ENCODE peak calls at places on chromosomes 5 and 9, in five cellular contexts. B is omental fat pad, F is GM12878, D is cardiac muscle cell, W is fibroblast of pulmonary artery. C is an unnamed sample.

GRCh38 chr5:152367554-152367953 is 37.5 kb downstream of the NMUR2 start:
- DNase-seq in D (no peak), F (no peak), B (no peak), W (no peak), C (no peak)

GRCh38 chr5:65611524-65611923 is 12.6 kb downstream of the TRIM23 start:
- DNase-seq in F (no peak), W (no peak), D (no peak), B (no peak), C (no peak)

GRCh38 chr9:8489845-8490244 is 690.3 kb upstream of the DMAC1 start:
- DNase-seq in B (no peak), W (no peak), F (no peak), D (no peak), C (no peak)

GRCh38 chr5:38800515-38800914 is 45.3 kb upstream of the OSMR start:
- DNase-seq in F (no peak), W (no peak), B (no peak), D (no peak), C (no peak)

GRCh38 chr9:94746541-94747505 is 20.3 kb downstream of the AOPEP start:
- DNase-seq in B (no peak), F (no peak), D (no peak), W (no peak), C (no peak)

GRCh38 chr5:61280766-61281427 is 51.2 kb upstream of the ZSWIM6 start:
- DNase-seq in B (no peak), F (no peak), W (no peak), D (no peak), C (no peak)

GRCh38 chr9:113129466-113129865 is 21.3 kb upstream of the SLC31A2 start:
- DNase-seq in F (no peak), B (no peak), W (no peak), D (no peak), C (no peak)

GRCh38 chr5:118611332-118611945 is 376.9 kb downstream of the DTWD2 start:
- DNase-seq in W (peak), B (no peak), F (no peak), D (peak), C (peak)

GRCh38 chr5:61525573-61526142 is 193.6 kb downstream of the ZSWIM6 start:
- DNase-seq in F (no peak), D (no peak), W (peak), B (no peak), C (no peak)

GRCh38 chr5:11815916-11816315 is 88.3 kb downstream of the CTNND2 start:
- DNase-seq in B (no peak), D (no peak), W (no peak), F (no peak), C (no peak)
- TF ChIP-seq CTCF in B (no peak), D (no peak), W (no peak), F (no peak), C (no peak)

DNA sequence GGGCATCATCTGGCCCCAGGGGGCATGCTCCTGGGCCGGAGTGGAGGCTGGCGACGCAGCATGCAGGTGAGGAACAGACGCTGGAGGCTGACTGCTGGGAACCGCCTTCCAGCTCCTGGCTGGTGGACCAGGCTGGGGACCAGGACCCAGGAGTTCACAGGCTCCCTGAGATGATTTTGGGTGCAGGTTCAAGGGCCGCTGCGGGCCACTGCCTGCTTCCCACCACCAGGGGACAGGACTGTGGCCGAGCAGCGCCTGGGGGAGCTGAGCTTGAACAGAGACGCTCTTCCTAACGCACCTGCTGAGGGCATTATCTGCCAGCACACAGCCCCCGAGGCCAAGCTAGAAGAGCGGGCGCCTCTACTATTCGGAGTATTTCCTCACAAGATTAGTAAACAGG is 132.1 kb upstream of the RAPGEF1 start:
- DNase-seq in B (no peak), D (no peak), F (no peak), W (no peak), C (no peak)
- TF ChIP-seq CTCF in B (no peak), D (peak), F (no peak), W (peak), C (no peak)

GRCh38 chr5:1348986-1349245 is 4.0 kb upstream of the CLPTM1L start:
- DNase-seq in W (no peak), B (no peak), F (no peak), D (no peak), C (no peak)
- TF ChIP-seq CTCF in W (no peak), B (no peak), F (no peak), D (no peak), C (no peak)

DNA sequence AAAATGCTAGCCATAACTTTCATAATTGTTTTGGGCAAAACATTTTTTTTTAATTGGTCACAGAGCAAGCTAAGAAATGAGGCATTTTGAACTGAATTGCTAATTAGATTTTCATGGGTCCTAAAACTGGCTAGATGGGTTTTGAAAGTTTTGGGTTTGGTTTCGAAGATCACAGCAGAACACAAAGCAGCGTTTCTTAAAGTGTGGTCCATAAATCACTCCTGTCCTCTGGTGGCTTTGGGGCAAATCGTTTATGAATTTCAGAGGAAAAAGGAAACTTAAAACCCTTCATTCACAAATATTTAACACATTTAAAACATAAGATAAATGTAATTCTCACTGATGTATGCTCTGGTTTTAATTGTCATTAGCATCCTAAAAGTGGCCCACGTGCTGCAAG is 503.7 kb downstream of the SPATA31D1 start:
- DNase-seq in B (no peak), F (no peak), W (no peak), D (no peak), C (no peak)
- TF ChIP-seq CTCF in B (no peak), F (no peak), W (no peak), D (no peak), C (peak)

GRCh38 chr9:16039103-16039987 is 486.5 kb downstream of the CCDC171 start:
- DNase-seq in W (peak), F (no peak), D (peak), B (no peak), C (no peak)
- TF ChIP-seq CTCF in W (peak), F (peak), D (peak), B (no peak), C (peak)

DNA sequence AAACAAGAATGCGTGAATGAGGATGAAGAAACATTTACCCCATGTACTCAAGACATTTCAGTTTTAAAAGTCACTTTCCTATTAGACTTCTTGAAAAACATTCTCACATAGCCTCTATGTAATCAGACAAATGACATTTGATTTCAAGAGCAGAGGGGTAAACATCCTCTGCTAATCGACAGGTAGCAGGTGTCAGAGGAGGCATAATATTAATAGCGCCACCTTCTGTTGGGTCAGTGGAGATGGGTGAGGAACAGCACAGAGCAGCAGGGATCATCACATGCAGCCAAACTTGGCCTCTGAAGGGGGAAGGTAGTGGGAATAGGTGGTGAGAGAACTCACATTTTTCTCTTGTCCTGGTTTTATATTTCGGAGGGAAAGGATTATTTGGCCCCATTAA is 3.3 kb upstream of the LSM11 start:
- DNase-seq in B (no peak), W (no peak), D (peak), F (no peak), C (no peak)
- TF ChIP-seq CTCF in B (no peak), W (peak), D (peak), F (peak), C (peak)

DNA sequence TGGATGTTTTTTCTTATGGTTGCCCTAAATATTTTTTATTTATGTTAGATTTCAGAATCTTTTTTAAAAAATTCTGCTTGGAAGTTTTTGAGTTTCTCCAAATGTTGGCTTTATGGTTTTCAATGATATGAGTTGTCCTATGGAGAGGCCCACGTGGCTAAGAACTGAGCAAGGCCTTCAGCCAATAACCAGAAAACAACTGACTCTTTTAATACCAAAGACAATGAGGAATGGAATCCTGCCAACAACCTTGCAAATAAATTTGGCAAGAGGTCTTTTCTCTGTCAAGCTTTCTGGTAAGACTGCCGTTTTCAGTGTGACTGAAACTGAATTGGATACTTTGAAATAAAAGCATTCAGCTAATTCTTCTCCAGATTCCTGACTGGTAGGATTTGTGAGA is 1740.1 kb upstream of the WWC1 start:
- DNase-seq in D (no peak), F (no peak), B (no peak), W (peak), C (no peak)
- TF ChIP-seq CTCF in D (no peak), F (no peak), B (no peak), W (no peak), C (no peak)

GRCh38 chr5:93793159-93793781 is 51.9 kb upstream of the POU5F2 start:
- DNase-seq in W (no peak), B (no peak), D (no peak), F (no peak), C (no peak)

GRCh38 chr5:93789173-93790070 is 48.0 kb upstream of the POU5F2 start:
- DNase-seq in D (no peak), F (no peak), W (peak), B (no peak), C (peak)

GRCh38 chr5:93787598-93787997 is 46.2 kb upstream of the POU5F2 start:
- DNase-seq in D (no peak), B (no peak), F (no peak), W (no peak), C (no peak)

GRCh38 chr5:93791520-93791972 is 50.1 kb upstream of the POU5F2 start:
- DNase-seq in B (no peak), D (no peak), W (peak), F (no peak), C (no peak)

DNA sequence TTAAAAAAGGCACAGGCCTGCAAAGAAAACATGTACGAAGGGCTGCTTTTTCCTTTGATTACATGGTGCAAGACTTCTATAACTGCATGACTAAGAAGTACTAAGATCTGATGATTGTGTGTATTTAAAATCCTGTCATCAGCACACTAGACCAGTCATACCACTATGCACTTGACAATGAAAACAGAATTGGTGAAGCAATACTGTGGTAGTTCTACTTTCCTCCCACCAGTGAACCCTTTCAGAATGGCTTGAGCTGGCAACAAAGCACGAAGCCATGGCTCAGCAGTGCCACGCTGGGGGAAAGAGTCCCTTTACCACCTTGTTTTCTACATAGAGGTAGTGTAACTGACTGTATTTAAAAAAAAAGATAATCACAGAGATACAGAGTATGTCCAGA is 49.0 kb upstream of the POU5F2 start:
- DNase-seq in F (no peak), B (no peak), D (no peak), W (peak), C (peak)
- TF ChIP-seq CTCF in F (no peak), B (no peak), D (no peak), W (no peak), C (no peak)

GRCh38 chr9:111886983-111887718 is 9.5 kb upstream of the UGCG start:
- DNase-seq in F (no peak), B (no peak), W (no peak), D (no peak), C (no peak)

GRCh38 chr9:111890254-111890791 is 6.3 kb upstream of the UGCG start:
- DNase-seq in F (no peak), D (no peak), W (no peak), B (no peak), C (no peak)

GRCh38 chr9:111896942-111897830 is 572 bp downstream of the UGCG start:
- DNase-seq in B (peak), F (no peak), W (peak), D (peak), C (peak)

GRCh38 chr9:111895996-111896941 is at the start of gene UGCG:
- DNase-seq in W (peak), D (peak), B (peak), F (no peak), C (peak)

GRCh38 chr9:111891910-111892499 is 4.6 kb upstream of the UGCG start:
- DNase-seq in W (no peak), B (no peak), F (no peak), D (no peak), C (no peak)
- TF ChIP-seq CTCF in W (no peak), B (no peak), F (no peak), D (no peak), C (no peak)

GRCh38 chr5:96090205-96090604 is 128.6 kb upstream of the ELL2 start:
- DNase-seq in F (no peak), D (no peak), W (no peak), B (no peak), C (no peak)

GRCh38 chr5:96087939-96088338 is 126.3 kb upstream of the ELL2 start:
- DNase-seq in B (no peak), W (no peak), F (no peak), D (no peak), C (no peak)

GRCh38 chr5:96084874-96085545 is 123.4 kb upstream of the ELL2 start:
- DNase-seq in W (no peak), B (no peak), D (no peak), F (no peak), C (no peak)

GRCh38 chr5:96091874-96092273 is 130.2 kb upstream of the ELL2 start:
- DNase-seq in B (no peak), D (no peak), F (no peak), W (no peak), C (no peak)

GRCh38 chr5:96088676-96089075 is 127.0 kb upstream of the ELL2 start:
- DNase-seq in B (no peak), W (no peak), D (no peak), F (no peak), C (no peak)
- TF ChIP-seq CTCF in B (no peak), W (no peak), D (no peak), F (no peak), C (no peak)